ENCODE peak calls at places on chromosomes 2 and 18, in ten cellular contexts. One of them, this sample, is unnamed.

GRCh38 chr2:101120124-101120996 is 30.8 kb downstream of the TBC1D8 start:
- DNase-seq in upper lobe of left lung: no peak
- DNase-seq in NB4: peak; percentile 88
- DNase-seq in tibial artery: peak; percentile 97
- DNase-seq in IMR-90: peak; percentile 29
- DNase-seq in type B pancreatic cell: no peak
- DNase-seq in Peyer's patch: peak; percentile 92
- DNase-seq in tibial nerve: peak; percentile 51
- DNase-seq in Panc1: no peak
- DNase-seq in nephron progenitor cell: no peak
- DNase-seq in this sample: no peak

GRCh38 chr2:214765180-214765579 is 44.3 kb downstream of the BARD1 start:
- DNase-seq in tibial nerve: no peak
- DNase-seq in NB4: no peak
- DNase-seq in nephron progenitor cell: no peak
- DNase-seq in Peyer's patch: no peak
- DNase-seq in Panc1: no peak
- DNase-seq in upper lobe of left lung: no peak
- DNase-seq in tibial artery: no peak
- DNase-seq in IMR-90: no peak
- DNase-seq in type B pancreatic cell: no peak
- DNase-seq in this sample: no peak

GRCh38 chr2:137964066-137964858 is at the start of gene HNMT:
- DNase-seq in tibial nerve: no peak
- DNase-seq in type B pancreatic cell: peak; percentile 69
- DNase-seq in nephron progenitor cell: peak; percentile 36
- DNase-seq in IMR-90: peak; percentile 55
- DNase-seq in NB4: peak; percentile 57
- DNase-seq in upper lobe of left lung: peak; percentile 4
- DNase-seq in tibial artery: peak; percentile 70
- DNase-seq in Peyer's patch: peak; percentile 57
- DNase-seq in Panc1: no peak
- DNase-seq in this sample: no peak

GRCh38 chr18:8830067-8831060 is 125.0 kb downstream of the MTCL1 start:
- DNase-seq in upper lobe of left lung: peak; percentile 37
- DNase-seq in IMR-90: no peak
- DNase-seq in nephron progenitor cell: no peak
- DNase-seq in Panc1: no peak
- DNase-seq in tibial artery: no peak
- DNase-seq in tibial nerve: no peak
- DNase-seq in type B pancreatic cell: no peak
- DNase-seq in NB4: no peak
- DNase-seq in Peyer's patch: no peak
- DNase-seq in this sample: no peak

GRCh38 chr2:152647417-152648010 is 69.7 kb downstream of the PRPF40A start:
- DNase-seq in NB4: no peak
- DNase-seq in nephron progenitor cell: no peak
- DNase-seq in Panc1: no peak
- DNase-seq in IMR-90: peak; percentile 49
- DNase-seq in tibial nerve: peak; percentile 29
- DNase-seq in type B pancreatic cell: no peak
- DNase-seq in upper lobe of left lung: no peak
- DNase-seq in Peyer's patch: peak; percentile 74
- DNase-seq in tibial artery: no peak
- DNase-seq in this sample: no peak

GRCh38 chr2:122713800-122714199 is 958.3 kb downstream of the TSN start:
- DNase-seq in upper lobe of left lung: no peak
- DNase-seq in tibial nerve: no peak
- DNase-seq in type B pancreatic cell: no peak
- DNase-seq in NB4: no peak
- DNase-seq in tibial artery: no peak
- DNase-seq in Peyer's patch: no peak
- DNase-seq in nephron progenitor cell: no peak
- DNase-seq in IMR-90: no peak
- DNase-seq in Panc1: no peak
- DNase-seq in this sample: no peak

GRCh38 chr2:26807788-26808460 is 22.1 kb downstream of the CENPA start:
- DNase-seq in NB4: no peak
- DNase-seq in IMR-90: peak; percentile 29
- DNase-seq in Peyer's patch: no peak
- DNase-seq in nephron progenitor cell: peak; percentile 27
- DNase-seq in type B pancreatic cell: no peak
- DNase-seq in tibial nerve: no peak
- DNase-seq in tibial artery: no peak
- DNase-seq in upper lobe of left lung: no peak
- DNase-seq in Panc1: no peak
- DNase-seq in this sample: no peak

GRCh38 chr2:143629344-143629743 is 500.1 kb downstream of the ARHGAP15 start:
- DNase-seq in NB4: peak; percentile 59
- DNase-seq in type B pancreatic cell: no peak
- DNase-seq in Peyer's patch: no peak
- DNase-seq in nephron progenitor cell: no peak
- DNase-seq in Panc1: no peak
- DNase-seq in tibial nerve: no peak
- DNase-seq in IMR-90: peak; percentile 63
- DNase-seq in tibial artery: no peak
- DNase-seq in upper lobe of left lung: no peak
- DNase-seq in this sample: no peak

GRCh38 chr2:153477096-153477555 is 1.4 kb downstream of the RPRM start:
- DNase-seq in upper lobe of left lung: peak; percentile 46
- DNase-seq in IMR-90: no peak
- DNase-seq in nephron progenitor cell: peak; percentile 63
- DNase-seq in tibial nerve: no peak
- DNase-seq in tibial artery: peak; percentile 62
- DNase-seq in Peyer's patch: no peak
- DNase-seq in NB4: no peak
- DNase-seq in Panc1: no peak
- DNase-seq in type B pancreatic cell: no peak
- DNase-seq in this sample: no peak

GRCh38 chr2:159776321-159776720 is 21.7 kb downstream of the CD302 start:
- DNase-seq in Peyer's patch: no peak
- DNase-seq in upper lobe of left lung: no peak
- DNase-seq in IMR-90: no peak
- DNase-seq in type B pancreatic cell: no peak
- DNase-seq in nephron progenitor cell: no peak
- DNase-seq in tibial artery: no peak
- DNase-seq in Panc1: no peak
- DNase-seq in NB4: no peak
- DNase-seq in tibial nerve: no peak
- DNase-seq in this sample: no peak
- TF ChIP-seq CTCF in Peyer's patch: no peak
- TF ChIP-seq CTCF in upper lobe of left lung: no peak
- TF ChIP-seq CTCF in IMR-90: peak; percentile 28
- TF ChIP-seq CTCF in type B pancreatic cell: peak; percentile 29
- TF ChIP-seq CTCF in nephron progenitor cell: no peak
- TF ChIP-seq CTCF in tibial artery: peak; percentile 10
- TF ChIP-seq CTCF in Panc1: no peak
- TF ChIP-seq CTCF in NB4: no peak
- TF ChIP-seq CTCF in tibial nerve: no peak
- TF ChIP-seq CTCF in this sample: peak; percentile 17

GRCh38 chr2:20666364-20667150 is at the start of gene GDF7:
- DNase-seq in type B pancreatic cell: no peak
- DNase-seq in NB4: no peak
- DNase-seq in Peyer's patch: peak; percentile 69
- DNase-seq in IMR-90: no peak
- DNase-seq in tibial artery: peak; percentile 93
- DNase-seq in tibial nerve: no peak
- DNase-seq in nephron progenitor cell: peak; percentile 53
- DNase-seq in Panc1: no peak
- DNase-seq in upper lobe of left lung: peak; percentile 88
- DNase-seq in this sample: no peak
- TF ChIP-seq CTCF in type B pancreatic cell: peak; percentile 64
- TF ChIP-seq CTCF in NB4: no peak
- TF ChIP-seq CTCF in Peyer's patch: no peak
- TF ChIP-seq CTCF in IMR-90: peak; percentile 16
- TF ChIP-seq CTCF in tibial artery: peak; percentile 57
- TF ChIP-seq CTCF in tibial nerve: peak; percentile 23
- TF ChIP-seq CTCF in nephron progenitor cell: no peak
- TF ChIP-seq CTCF in Panc1: peak; percentile 61
- TF ChIP-seq CTCF in upper lobe of left lung: no peak
- TF ChIP-seq CTCF in this sample: peak; percentile 69

GRCh38 chr18:13811993-13812392 is 12.0 kb upstream of the MC5R start:
- DNase-seq in IMR-90: no peak
- DNase-seq in tibial nerve: no peak
- DNase-seq in type B pancreatic cell: no peak
- DNase-seq in NB4: peak; percentile 15
- DNase-seq in nephron progenitor cell: no peak
- DNase-seq in Panc1: no peak
- DNase-seq in upper lobe of left lung: no peak
- DNase-seq in tibial artery: no peak
- DNase-seq in Peyer's patch: no peak
- DNase-seq in this sample: no peak
- TF ChIP-seq CTCF in IMR-90: peak; percentile 11
- TF ChIP-seq CTCF in tibial nerve: no peak
- TF ChIP-seq CTCF in type B pancreatic cell: peak; percentile 45
- TF ChIP-seq CTCF in NB4: no peak
- TF ChIP-seq CTCF in nephron progenitor cell: peak; percentile 27
- TF ChIP-seq CTCF in Panc1: peak; percentile 48
- TF ChIP-seq CTCF in upper lobe of left lung: no peak
- TF ChIP-seq CTCF in tibial artery: no peak
- TF ChIP-seq CTCF in Peyer's patch: no peak
- TF ChIP-seq CTCF in this sample: no peak

DNA sequence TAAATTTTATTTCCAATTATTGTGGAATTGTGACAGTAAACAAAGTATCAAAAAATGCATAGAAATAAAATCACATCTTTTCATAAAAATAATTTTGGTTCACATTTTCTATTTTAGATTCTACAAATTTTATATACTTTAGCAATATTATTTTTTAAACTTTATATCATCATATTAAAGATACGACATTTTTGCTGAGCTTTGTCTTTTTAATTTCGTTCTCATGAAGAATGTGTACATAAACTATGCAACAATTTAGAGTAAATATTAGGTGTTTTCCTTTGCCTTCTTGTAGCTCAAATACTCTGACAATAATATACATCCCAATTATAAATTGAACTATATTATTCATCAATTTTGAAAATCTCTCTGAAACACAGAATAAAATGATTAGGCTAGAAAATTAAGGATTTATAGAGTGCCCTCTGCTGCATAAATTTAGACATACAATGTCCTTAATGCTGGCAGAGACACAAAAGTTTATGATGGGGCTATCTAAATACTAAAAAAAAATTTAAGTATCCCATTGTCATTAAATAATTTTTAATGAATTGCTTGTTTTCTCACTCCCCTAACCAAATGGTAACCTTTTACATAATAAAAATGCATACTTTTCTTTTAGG is 45.7 kb downstream of the CCDC102B start:
- DNase-seq in upper lobe of left lung: no peak
- DNase-seq in NB4: no peak
- DNase-seq in type B pancreatic cell: no peak
- DNase-seq in IMR-90: peak; percentile 18
- DNase-seq in Peyer's patch: no peak
- DNase-seq in tibial artery: no peak
- DNase-seq in tibial nerve: no peak
- DNase-seq in nephron progenitor cell: no peak
- DNase-seq in Panc1: no peak
- DNase-seq in this sample: no peak
- TF ChIP-seq CTCF in upper lobe of left lung: no peak
- TF ChIP-seq CTCF in NB4: no peak
- TF ChIP-seq CTCF in type B pancreatic cell: peak; percentile 28
- TF ChIP-seq CTCF in IMR-90: peak; percentile 28
- TF ChIP-seq CTCF in Peyer's patch: no peak
- TF ChIP-seq CTCF in tibial artery: no peak
- TF ChIP-seq CTCF in tibial nerve: no peak
- TF ChIP-seq CTCF in nephron progenitor cell: no peak
- TF ChIP-seq CTCF in Panc1: no peak
- TF ChIP-seq CTCF in this sample: peak; percentile 58

DNA sequence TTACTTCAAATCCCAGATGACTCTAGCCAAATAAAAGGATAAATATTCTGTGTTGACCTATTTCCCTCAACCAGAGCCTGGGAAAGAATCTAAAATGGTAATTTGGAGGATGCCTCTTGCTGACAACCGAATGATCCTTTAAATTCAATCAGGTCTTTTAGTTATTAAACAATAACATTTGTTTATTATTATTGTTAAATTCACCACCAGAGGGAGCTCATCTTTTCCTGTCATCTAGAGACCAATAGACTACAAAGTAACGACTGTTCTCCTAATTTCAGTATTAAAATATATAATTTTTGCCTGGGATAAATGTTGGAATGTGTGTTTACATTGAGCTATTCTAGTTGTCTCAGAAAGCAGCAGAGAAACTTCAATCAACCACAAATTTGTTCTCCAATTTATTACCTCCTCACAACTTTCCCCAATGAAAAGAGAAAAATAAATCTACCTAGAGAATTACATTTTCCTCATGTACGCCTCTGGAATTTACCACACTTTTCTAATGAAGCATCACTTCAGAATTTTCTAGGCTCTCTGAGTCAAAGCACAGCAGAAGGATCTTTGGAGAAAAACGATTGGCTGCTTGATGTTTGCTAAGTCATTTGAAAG is 142.7 kb downstream of the SCG2 start:
- DNase-seq in NB4: peak; percentile 38
- DNase-seq in upper lobe of left lung: no peak
- DNase-seq in type B pancreatic cell: no peak
- DNase-seq in tibial artery: no peak
- DNase-seq in nephron progenitor cell: no peak
- DNase-seq in IMR-90: peak; percentile 44
- DNase-seq in tibial nerve: no peak
- DNase-seq in Panc1: no peak
- DNase-seq in Peyer's patch: no peak
- DNase-seq in this sample: no peak
- TF ChIP-seq CTCF in NB4: no peak
- TF ChIP-seq CTCF in upper lobe of left lung: no peak
- TF ChIP-seq CTCF in type B pancreatic cell: peak; percentile 75
- TF ChIP-seq CTCF in tibial artery: peak; percentile 35
- TF ChIP-seq CTCF in nephron progenitor cell: peak; percentile 46
- TF ChIP-seq CTCF in IMR-90: peak; percentile 53
- TF ChIP-seq CTCF in tibial nerve: peak; percentile 15
- TF ChIP-seq CTCF in Panc1: peak; percentile 34
- TF ChIP-seq CTCF in Peyer's patch: no peak
- TF ChIP-seq CTCF in this sample: peak; percentile 58

DNA sequence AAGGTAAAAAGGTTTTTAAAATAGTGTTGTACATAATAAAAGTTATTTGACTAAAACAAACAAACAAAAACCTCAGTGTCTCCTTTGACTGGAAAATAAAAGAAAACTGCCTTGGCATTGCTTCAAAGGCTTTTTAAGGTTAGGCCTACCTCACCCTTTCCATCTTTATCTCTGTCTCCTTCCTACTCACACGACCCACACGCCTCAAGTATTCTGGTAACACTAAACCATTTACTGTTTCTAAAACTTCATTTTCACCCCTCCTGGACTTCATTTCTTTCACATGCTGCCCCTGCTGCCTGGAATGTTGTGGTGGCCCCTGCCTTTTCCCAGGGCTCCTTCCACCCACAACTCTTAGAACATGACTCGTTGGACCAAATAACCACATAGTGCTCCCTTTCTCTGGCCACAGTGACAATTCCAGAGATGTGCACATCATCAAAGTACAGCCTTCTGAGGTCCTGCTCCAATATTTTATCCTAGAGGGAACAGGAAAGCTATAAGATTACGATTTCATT is 54.0 kb downstream of the ERBB4 start:
- DNase-seq in tibial artery: no peak
- DNase-seq in Peyer's patch: no peak
- DNase-seq in Panc1: no peak
- DNase-seq in IMR-90: no peak
- DNase-seq in upper lobe of left lung: no peak
- DNase-seq in type B pancreatic cell: no peak
- DNase-seq in NB4: no peak
- DNase-seq in nephron progenitor cell: no peak
- DNase-seq in tibial nerve: no peak
- DNase-seq in this sample: no peak
- TF ChIP-seq CTCF in tibial artery: no peak
- TF ChIP-seq CTCF in Peyer's patch: no peak
- TF ChIP-seq CTCF in Panc1: no peak
- TF ChIP-seq CTCF in IMR-90: no peak
- TF ChIP-seq CTCF in upper lobe of left lung: no peak
- TF ChIP-seq CTCF in type B pancreatic cell: no peak
- TF ChIP-seq CTCF in NB4: no peak
- TF ChIP-seq CTCF in nephron progenitor cell: no peak
- TF ChIP-seq CTCF in tibial nerve: no peak
- TF ChIP-seq CTCF in this sample: no peak

GRCh38 chr2:95526360-95527341 is 42.1 kb upstream of the TRIM43B start:
- DNase-seq in IMR-90: peak; percentile 67
- DNase-seq in tibial nerve: no peak
- DNase-seq in nephron progenitor cell: no peak
- DNase-seq in Peyer's patch: peak; percentile 73
- DNase-seq in NB4: no peak
- DNase-seq in type B pancreatic cell: no peak
- DNase-seq in Panc1: no peak
- DNase-seq in tibial artery: peak; percentile 76
- DNase-seq in upper lobe of left lung: peak; percentile 94
- DNase-seq in this sample: no peak
- TF ChIP-seq CTCF in IMR-90: peak; percentile 39
- TF ChIP-seq CTCF in tibial nerve: no peak
- TF ChIP-seq CTCF in nephron progenitor cell: no peak
- TF ChIP-seq CTCF in Peyer's patch: no peak
- TF ChIP-seq CTCF in NB4: no peak
- TF ChIP-seq CTCF in type B pancreatic cell: no peak
- TF ChIP-seq CTCF in Panc1: peak; percentile 42
- TF ChIP-seq CTCF in tibial artery: no peak
- TF ChIP-seq CTCF in upper lobe of left lung: peak; percentile 10
- TF ChIP-seq CTCF in this sample: no peak

This sample was measured in osteocyte.